ENCODE peak calls at places on chromosomes 11 and 22, in four cellular contexts. One of them, this sample, is unnamed.

GRCh38 chr22:37442537-37442936 is 15.3 kb upstream of the ELFN2 start:
- DNase-seq in EL: peak; percentile 58
- DNase-seq in effector memory CD4-positive, alpha-beta T cell: no peak
- DNase-seq in body of pancreas: no peak
- DNase-seq in this sample: no peak

GRCh38 chr11:65911682-65912568 is 6.9 kb downstream of the C11orf68 start:
- DNase-seq in EL: peak; percentile 98
- DNase-seq in effector memory CD4-positive, alpha-beta T cell: no peak
- DNase-seq in body of pancreas: no peak
- DNase-seq in this sample: no peak

GRCh38 chr11:75955443-75955842 is 140.4 kb downstream of the UVRAG start:
- DNase-seq in EL: no peak
- DNase-seq in effector memory CD4-positive, alpha-beta T cell: no peak
- DNase-seq in body of pancreas: no peak
- DNase-seq in this sample: no peak

GRCh38 chr11:110903830-110904229 is 191.6 kb upstream of the ARHGAP20 start:
- DNase-seq in EL: peak; percentile 4
- DNase-seq in effector memory CD4-positive, alpha-beta T cell: no peak
- DNase-seq in body of pancreas: no peak
- DNase-seq in this sample: no peak

GRCh38 chr11:86910592-86910991 is 44.6 kb downstream of the FZD4 start:
- DNase-seq in EL: peak; percentile 25
- DNase-seq in effector memory CD4-positive, alpha-beta T cell: no peak
- DNase-seq in body of pancreas: no peak
- DNase-seq in this sample: no peak

GRCh38 chr11:120442031-120442430 is 69.5 kb upstream of the GRIK4 start:
- DNase-seq in EL: no peak
- DNase-seq in effector memory CD4-positive, alpha-beta T cell: no peak
- DNase-seq in body of pancreas: no peak
- DNase-seq in this sample: no peak

GRCh38 chr11:130001491-130002351 is 914 bp downstream of the PRDM10 start:
- DNase-seq in EL: peak; percentile 26
- DNase-seq in effector memory CD4-positive, alpha-beta T cell: peak; percentile 22
- DNase-seq in body of pancreas: peak; percentile 17
- DNase-seq in this sample: no peak

GRCh38 chr11:131924001-131924400 is 553.6 kb downstream of the NTM start:
- DNase-seq in EL: no peak
- DNase-seq in effector memory CD4-positive, alpha-beta T cell: no peak
- DNase-seq in body of pancreas: no peak
- DNase-seq in this sample: no peak

GRCh38 chr11:65576867-65577755 is 1.3 kb downstream of the EHBP1L1 start:
- DNase-seq in EL: peak; percentile 85
- DNase-seq in effector memory CD4-positive, alpha-beta T cell: no peak
- DNase-seq in body of pancreas: peak; percentile 71
- DNase-seq in this sample: no peak

GRCh38 chr11:45725776-45726606 is 60.6 kb upstream of the CHST1 start:
- DNase-seq in EL: no peak
- DNase-seq in effector memory CD4-positive, alpha-beta T cell: no peak
- DNase-seq in body of pancreas: no peak
- DNase-seq in this sample: no peak

GRCh38 chr22:30328466-30329049 is 1.8 kb upstream of the TBC1D10A start:
- DNase-seq in EL: peak; percentile 61
- DNase-seq in effector memory CD4-positive, alpha-beta T cell: no peak
- DNase-seq in body of pancreas: no peak
- DNase-seq in this sample: no peak

GRCh38 chr11:122758974-122759373 is 79.3 kb upstream of the CRTAM start:
- DNase-seq in EL: peak; percentile 16
- DNase-seq in effector memory CD4-positive, alpha-beta T cell: no peak
- DNase-seq in body of pancreas: no peak
- DNase-seq in this sample: no peak

GRCh38 chr11:1572200-1573076 is at the start of gene DUSP8:
- DNase-seq in EL: peak; percentile 88
- DNase-seq in effector memory CD4-positive, alpha-beta T cell: peak; percentile 92
- DNase-seq in body of pancreas: peak; percentile 95
- DNase-seq in this sample: peak; percentile 87

GRCh38 chr11:83827940-83828554 is 541.9 kb upstream of the CCDC90B start:
- DNase-seq in EL: peak; percentile 50
- DNase-seq in effector memory CD4-positive, alpha-beta T cell: no peak
- DNase-seq in body of pancreas: no peak
- DNase-seq in this sample: no peak

GRCh38 chr11:34588023-34588422 is 32.9 kb upstream of the EHF start:
- DNase-seq in EL: no peak
- DNase-seq in effector memory CD4-positive, alpha-beta T cell: no peak
- DNase-seq in body of pancreas: no peak
- DNase-seq in this sample: no peak

GRCh38 chr11:24312464-24313238 is 184.2 kb upstream of the LUZP2 start:
- DNase-seq in EL: peak; percentile 13
- DNase-seq in effector memory CD4-positive, alpha-beta T cell: no peak
- DNase-seq in body of pancreas: no peak
- DNase-seq in this sample: no peak

GRCh38 chr11:59600636-59601035 is 14.9 kb downstream of the OSBP start:
- DNase-seq in EL: no peak
- DNase-seq in effector memory CD4-positive, alpha-beta T cell: no peak
- DNase-seq in body of pancreas: no peak
- DNase-seq in this sample: no peak

GRCh38 chr11:31757245-31757835 is 53.8 kb downstream of the PAX6 start:
- DNase-seq in EL: no peak
- DNase-seq in effector memory CD4-positive, alpha-beta T cell: no peak
- DNase-seq in body of pancreas: no peak
- DNase-seq in this sample: no peak

GRCh38 chr11:116930177-116930576 is 92.8 kb upstream of the APOA1 start:
- DNase-seq in EL: no peak
- DNase-seq in effector memory CD4-positive, alpha-beta T cell: peak; percentile 22
- DNase-seq in body of pancreas: no peak
- DNase-seq in this sample: no peak

GRCh38 chr11:7272373-7272772 is 20.7 kb downstream of the SYT9 start:
- DNase-seq in EL: no peak
- DNase-seq in effector memory CD4-positive, alpha-beta T cell: no peak
- DNase-seq in body of pancreas: no peak
- DNase-seq in this sample: no peak

GRCh38 chr11:17197431-17197898 is 10.3 kb downstream of the PIK3C2A start:
- DNase-seq in EL: peak; percentile 61
- DNase-seq in effector memory CD4-positive, alpha-beta T cell: no peak
- DNase-seq in body of pancreas: no peak
- DNase-seq in this sample: no peak

This sample was measured in progenitor cell of endocrine pancreas.